ENCODE peak calls at places on chromosomes 7 and 10, in six cellular contexts. D is mammary epithelial cell, T is cardiac muscle cell, P is astrocyte, N is adrenal gland, G is psoas muscle. I is an unnamed sample.

GRCh38 chr7:94389381-94389780 is 5.3 kb upstream of the COL1A2 start:
- DNase-seq in P (no peak), D (no peak), N (no peak), G (no peak), T (peak), I (no peak)

GRCh38 chr7:63072806-63073205 is 925.8 kb upstream of the ZNF722 start:
- DNase-seq in P (no peak), N (no peak), G (no peak), D (no peak), T (no peak), I (peak)

GRCh38 chr7:621572-622285 is 102.1 kb upstream of the PDGFA start:
- DNase-seq in T (no peak), P (no peak), D (no peak), G (peak), N (no peak), I (no peak)

GRCh38 chr7:44976040-44976745 is 2.6 kb downstream of the MYO1G start:
- DNase-seq in P (no peak), D (no peak), T (no peak), G (no peak), N (no peak), I (no peak)

GRCh38 chr10:28677889-28678686 is 767 bp downstream of the BAMBI start:
- DNase-seq in D (peak), N (no peak), T (no peak), P (peak), G (peak), I (peak)

GRCh38 chr10:110400173-110400947 is 95.6 kb upstream of the SMNDC1 start:
- DNase-seq in N (no peak), P (no peak), D (no peak), T (no peak), G (no peak), I (no peak)

GRCh38 chr10:96794786-96795733 is 37.0 kb upstream of the LCOR start:
- DNase-seq in N (no peak), P (no peak), G (no peak), T (peak), D (no peak), I (no peak)

GRCh38 chr10:72784551-72785421 is 92.8 kb downstream of the MCU start:
- DNase-seq in N (peak), D (peak), G (peak), P (peak), T (peak), I (no peak)

GRCh38 chr7:66668677-66669076 is 40.0 kb downstream of the KCTD7 start:
- DNase-seq in N (no peak), P (no peak), G (no peak), T (no peak), D (no peak), I (no peak)

GRCh38 chr7:129298268-129298893 is 73.6 kb downstream of the AHCYL2 start:
- DNase-seq in D (peak), T (peak), P (peak), N (peak), G (peak), I (no peak)

GRCh38 chr10:121077331-121077730 is 226.2 kb downstream of the WDR11 start:
- DNase-seq in G (peak), D (peak), P (no peak), N (no peak), T (peak), I (no peak)

GRCh38 chr7:142313528-142313927 is 55.7 kb upstream of the PRSS58 start:
- DNase-seq in P (no peak), G (no peak), D (no peak), N (no peak), T (no peak), I (no peak)

DNA sequence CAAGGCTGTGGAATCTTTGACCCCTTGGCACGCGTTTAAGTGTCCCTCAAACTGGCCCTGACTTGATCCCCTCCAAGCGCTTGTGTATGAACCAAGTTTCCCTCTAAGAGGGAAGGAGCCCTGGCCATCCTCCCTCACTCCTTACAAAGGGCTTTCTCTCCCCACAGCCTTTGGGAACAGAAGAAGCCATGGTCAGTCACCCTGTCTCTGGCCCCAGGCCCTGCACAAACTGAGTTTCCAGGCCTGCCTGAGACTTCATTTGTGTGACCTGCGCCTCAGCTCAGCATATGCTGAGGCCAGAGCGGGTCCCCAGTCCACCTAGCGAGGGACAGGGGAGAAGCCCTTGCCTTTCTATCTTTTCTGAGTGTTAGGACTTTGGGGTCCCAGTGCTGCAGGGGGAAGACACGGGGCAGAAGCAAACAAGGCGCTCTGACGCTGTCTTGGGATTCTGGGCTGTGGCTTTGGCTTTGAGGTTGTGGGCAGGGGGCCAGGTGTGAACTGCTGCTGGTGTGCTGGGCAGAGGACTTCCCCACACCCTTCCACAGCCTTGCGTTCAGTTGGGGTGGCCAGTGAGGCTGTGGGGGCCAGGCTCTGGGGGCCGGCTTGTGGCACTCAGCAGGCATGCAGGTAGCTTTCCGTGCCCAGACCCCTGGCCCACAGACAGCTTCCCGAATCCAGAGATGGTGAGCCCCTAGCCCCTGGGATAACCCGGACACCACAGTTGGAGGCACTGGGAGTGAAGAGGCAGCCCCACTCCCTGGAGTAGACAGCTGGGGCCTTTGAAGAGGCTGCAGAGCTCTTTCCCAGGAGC is 1.5 kb downstream of the RET start:
- DNase-seq in P (no peak), D (no peak), N (no peak), T (no peak), G (no peak), I (no peak)
- H3K4me3 ChIP-seq in P (no peak), D (no peak), N (no peak), T (no peak), G (peak), I (no peak)

GRCh38 chr10:14975672-14976273 is 16.6 kb downstream of the MEIG1 start:
- DNase-seq in D (no peak), N (no peak), G (no peak), P (no peak), T (no peak), I (no peak)

GRCh38 chr10:14967897-14968296 is 8.7 kb downstream of the MEIG1 start:
- DNase-seq in D (no peak), P (no peak), G (no peak), T (no peak), N (no peak), I (no peak)

GRCh38 chr10:14971867-14972448 is 12.8 kb downstream of the MEIG1 start:
- DNase-seq in N (peak), G (no peak), T (peak), D (no peak), P (no peak), I (no peak)
- TF ChIP-seq CTCF in N (peak), G (peak), T (peak), D (peak), P (peak), I (no peak)

DNA sequence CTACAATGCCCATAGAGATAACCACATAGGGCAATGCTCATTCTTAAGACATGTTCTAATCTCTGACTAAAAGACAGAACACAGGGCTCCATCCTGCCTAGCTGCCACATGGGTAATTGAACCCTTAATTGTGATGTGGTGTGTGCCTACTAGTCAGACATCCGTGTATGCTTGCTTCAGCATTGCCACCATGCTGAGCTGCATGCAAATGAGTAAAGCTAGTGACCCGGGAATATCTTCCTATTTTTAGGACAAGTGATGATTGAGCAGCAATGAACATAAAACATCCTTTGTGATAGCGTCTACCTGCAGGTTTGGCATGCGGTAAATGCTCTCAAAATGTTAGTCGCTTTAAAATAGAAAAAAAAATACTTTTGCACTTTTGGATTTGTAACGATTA is 115.7 kb downstream of the MAGI2 start:
- DNase-seq in D (no peak), P (no peak), G (no peak), T (no peak), N (no peak), I (no peak)
- H3K27ac ChIP-seq in D (no peak), P (no peak), G (no peak), T (peak), N (no peak), I (no peak)

GRCh38 chr10:6052247-6053221 is 9.6 kb downstream of the IL2RA start:
- DNase-seq in N (peak), P (no peak), G (no peak), T (no peak), D (peak), I (no peak)

GRCh38 chr10:6054884-6055283 is 7.3 kb downstream of the IL2RA start:
- DNase-seq in P (no peak), T (no peak), G (no peak), D (no peak), N (peak), I (peak)

GRCh38 chr10:6055929-6056328 is 6.2 kb downstream of the IL2RA start:
- DNase-seq in P (no peak), D (no peak), G (no peak), N (no peak), T (no peak), I (no peak)

GRCh38 chr10:6053303-6053702 is 8.9 kb downstream of the IL2RA start:
- DNase-seq in G (no peak), P (no peak), D (no peak), T (no peak), N (no peak), I (no peak)

GRCh38 chr10:6053816-6054581 is 8.2 kb downstream of the IL2RA start:
- DNase-seq in N (peak), G (peak), P (no peak), T (no peak), D (no peak), I (peak)
- H3K4me3 ChIP-seq in N (no peak), G (no peak), P (no peak), T (no peak), D (no peak), I (no peak)

DNA sequence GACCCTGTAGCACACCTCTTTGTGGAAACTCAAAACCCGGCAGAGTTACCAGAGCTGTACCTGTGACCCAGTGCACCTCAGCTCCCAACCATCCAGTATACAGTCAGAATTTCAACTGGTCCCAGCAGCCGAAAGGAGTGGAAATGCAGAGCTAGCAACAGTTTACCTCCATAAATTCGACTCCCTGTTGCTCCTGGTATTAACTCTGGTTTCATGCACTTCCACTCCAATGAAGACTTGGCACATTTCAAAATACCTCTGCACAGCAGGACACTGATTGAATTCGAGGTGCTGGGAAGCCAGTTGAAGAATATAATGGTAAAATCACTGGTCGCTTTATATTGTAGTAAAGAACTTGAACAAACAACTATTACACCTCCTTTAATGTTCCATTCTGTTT is 17.9 kb upstream of the TIAL1 start:
- DNase-seq in P (no peak), T (no peak), N (no peak), G (no peak), D (no peak), I (no peak)
- TF ChIP-seq CTCF in P (no peak), T (no peak), N (no peak), G (no peak), D (no peak), I (no peak)

I was measured in coronary artery.